ENCODE peak calls at places on chromosomes 3 and 15, in eight cellular contexts. X is ovary, N is esophagus muscularis mucosa, V is H54, B is GM12878, W is heart left ventricle, Q is adrenal gland, S is sigmoid colon. P is an unnamed sample.
A peak's percentile ranks its signal among the peaks of the same experiment; 100 is the strongest.

GRCh38 chr3:47313341-47314055 is 30.8 kb downstream of the KLHL18 start:
- DNase-seq in S (no peak), Q (no peak), N (no peak), V (no peak), B (no peak), W (no peak), X (no peak), P (no peak)

GRCh38 chr3:108820586-108820985 is 2.0 kb upstream of the TRAT1 start:
- DNase-seq in Q (no peak), S (no peak), N (no peak), X (no peak), V (no peak), B (no peak), W (no peak), P (no peak)

GRCh38 chr15:48962662-48963523 is 826 bp downstream of the SHC4 start:
- DNase-seq in N (no peak), X (no peak), W (no peak), S (peak; percentile 70), B (no peak), V (no peak), Q (peak; percentile 73), P (no peak)

GRCh38 chr3:150371741-150372254 is 36.3 kb upstream of the TSC22D2 start:
- DNase-seq in N (no peak), S (peak; percentile 77), W (peak; percentile 80), X (peak; percentile 60), Q (peak; percentile 72), V (peak; percentile 14), B (no peak), P (no peak)

GRCh38 chr3:196643201-196643749 is 3.8 kb downstream of the NRROS start:
- DNase-seq in B (peak; percentile 98), V (no peak), S (peak; percentile 75), N (no peak), X (no peak), W (no peak), Q (peak; percentile 39), P (no peak)

GRCh38 chr3:105613120-105613519 is 246.4 kb downstream of the ALCAM start:
- DNase-seq in B (no peak), V (no peak), N (no peak), W (no peak), Q (no peak), X (no peak), S (no peak), P (no peak)

GRCh38 chr15:68699881-68700394 is 120.8 kb downstream of the ANP32A start:
- DNase-seq in Q (peak; percentile 19), N (no peak), X (peak; percentile 36), V (no peak), S (peak; percentile 67), B (no peak), W (peak; percentile 35), P (no peak)

GRCh38 chr3:123071146-123071545 is 4.3 kb downstream of the PDIA5 start:
- DNase-seq in N (no peak), S (no peak), X (no peak), B (no peak), V (no peak), W (no peak), Q (peak; percentile 76), P (no peak)

GRCh38 chr3:58052373-58053273 is 44.4 kb downstream of the FLNB start:
- DNase-seq in N (peak; percentile 97), W (peak; percentile 69), X (peak; percentile 91), V (no peak), B (no peak), Q (peak; percentile 95), S (peak; percentile 94), P (peak; percentile 87)

GRCh38 chr3:4503050-4503449 is 9.9 kb downstream of the ITPR1 start:
- DNase-seq in B (no peak), S (no peak), W (no peak), N (no peak), V (no peak), X (no peak), Q (no peak), P (no peak)

GRCh38 chr3:192091831-192092230 is 630.9 kb downstream of the PYDC2 start:
- DNase-seq in B (no peak), X (no peak), V (no peak), W (no peak), N (no peak), S (no peak), Q (no peak), P (no peak)

GRCh38 chr3:197203714-197204146 is 94.7 kb downstream of the DLG1 start:
- DNase-seq in V (no peak), N (no peak), B (no peak), S (no peak), X (no peak), Q (no peak), W (no peak), P (no peak)

GRCh38 chr3:194779729-194780224 is 94.1 kb downstream of the FAM43A start:
- DNase-seq in Q (peak; percentile 30), B (no peak), N (no peak), X (no peak), S (no peak), V (peak; percentile 49), W (peak; percentile 34), P (no peak)

GRCh38 chr3:197599089-197599765 is 43.5 kb upstream of the BDH1 start:
- DNase-seq in V (peak; percentile 84), Q (peak; percentile 79), X (peak; percentile 79), N (no peak), S (peak; percentile 86), W (peak; percentile 65), B (peak; percentile 23), P (no peak)

GRCh38 chr3:188546835-188547670 is 393.1 kb downstream of the LPP start:
- DNase-seq in W (no peak), X (no peak), B (no peak), V (no peak), S (no peak), Q (no peak), N (no peak), P (no peak)

GRCh38 chr15:88680241-88680910 is 41.6 kb downstream of the ISG20 start:
- DNase-seq in Q (no peak), S (no peak), X (no peak), N (peak; percentile 91), W (no peak), B (no peak), V (no peak), P (no peak)

GRCh38 chr15:31459011-31459748 is 132.5 kb downstream of the KLF13 start:
- DNase-seq in W (no peak), N (no peak), X (no peak), V (no peak), S (no peak), Q (no peak), B (peak; percentile 77), P (no peak)

GRCh38 chr3:129608936-129609590 is 2.6 kb upstream of the PLXND1 start:
- DNase-seq in B (no peak), X (no peak), Q (no peak), N (no peak), W (no peak), V (no peak), S (no peak), P (no peak)

GRCh38 chr3:60079076-60079475 is 1029.3 kb upstream of the CFAP20DC start:
- DNase-seq in B (no peak), V (no peak), Q (no peak), S (no peak), N (no peak), W (no peak), X (no peak), P (no peak)

GRCh38 chr15:90716976-90717821 is at the start of gene BLM:
- DNase-seq in Q (peak; percentile 96), X (peak; percentile 95), B (peak; percentile 93), V (peak; percentile 83), W (peak; percentile 96), N (peak; percentile 99), S (peak; percentile 98), P (peak; percentile 98)
- TF ChIP-seq POLR2A in Q (peak; percentile 71), X (no peak), B (peak; percentile 85), V (peak; percentile 64), W (no peak), N (no peak), S (peak; percentile 15), P (peak; percentile 96)

GRCh38 chr15:70101459-70102113 is 3.9 kb upstream of the TLE3 start:
- DNase-seq in V (peak; percentile 52), Q (peak; percentile 84), W (peak; percentile 73), S (peak; percentile 90), X (peak; percentile 82), N (no peak), B (no peak), P (peak; percentile 70)
- TF ChIP-seq POLR2A in V (no peak), Q (peak; percentile 62), W (no peak), S (no peak), X (peak; percentile 25), N (no peak), B (no peak), P (no peak)

GRCh38 chr3:127001486-127002194 is 18.7 kb downstream of the PLXNA1 start:
- DNase-seq in S (peak; percentile 72), W (no peak), N (no peak), B (no peak), V (no peak), X (no peak), Q (no peak), P (no peak)

GRCh38 chr3:127000792-127001191 is 17.9 kb downstream of the PLXNA1 start:
- DNase-seq in Q (no peak), S (no peak), V (no peak), N (no peak), W (no peak), X (no peak), B (no peak), P (no peak)

GRCh38 chr3:127003601-127004280 is 20.8 kb downstream of the PLXNA1 start:
- DNase-seq in W (no peak), N (no peak), X (no peak), V (no peak), B (no peak), S (no peak), Q (no peak), P (no peak)

GRCh38 chr3:127003175-127003555 is 20.2 kb downstream of the PLXNA1 start:
- DNase-seq in W (no peak), N (no peak), S (no peak), B (no peak), Q (no peak), X (no peak), V (no peak), P (no peak)

GRCh38 chr3:127002195-127003174 is 19.6 kb downstream of the PLXNA1 start:
- DNase-seq in S (peak; percentile 93), X (peak; percentile 88), Q (peak; percentile 64), B (no peak), W (peak; percentile 90), V (peak; percentile 98), N (peak; percentile 95), P (no peak)
- TF ChIP-seq POLR2A in S (no peak), X (no peak), Q (no peak), B (peak; percentile 51), W (no peak), V (peak; percentile 63), N (no peak), P (no peak)

DNA sequence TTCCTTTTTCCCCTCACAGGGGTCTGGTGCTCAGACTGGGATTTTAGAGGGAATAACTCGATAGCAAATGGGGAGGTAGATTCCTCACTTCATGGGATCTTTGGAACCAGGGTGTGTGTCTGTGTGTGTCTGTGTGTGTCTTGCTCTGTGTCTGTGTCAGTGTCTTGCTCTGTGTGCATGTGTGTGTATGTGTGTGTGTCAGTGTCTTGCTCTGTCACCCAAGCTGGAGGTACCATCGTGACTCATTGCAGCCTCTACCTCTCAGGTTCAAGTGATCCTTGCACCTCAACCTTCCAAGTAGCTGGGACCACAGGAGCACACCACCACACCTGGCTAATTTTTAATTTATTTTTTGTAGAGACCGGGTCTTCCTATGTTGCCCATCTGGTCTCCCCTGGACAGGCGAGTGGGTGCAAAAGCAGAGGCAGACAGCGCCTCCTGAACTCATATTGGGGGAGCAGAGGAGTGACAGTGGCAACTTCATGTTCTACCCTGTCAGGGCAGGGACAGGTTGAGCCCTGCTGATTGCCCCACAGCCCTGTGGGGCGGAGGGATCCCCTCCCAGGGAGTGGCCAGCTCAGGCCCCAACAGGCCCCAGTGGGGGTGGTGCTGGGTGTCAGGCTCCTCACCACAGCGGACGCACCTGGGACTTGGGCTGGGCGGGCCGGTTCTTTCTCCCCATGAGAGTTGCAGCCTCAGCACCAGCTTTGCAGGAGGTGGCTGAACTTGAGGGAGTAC is 10.4 kb upstream of the SEMA4B start:
- DNase-seq in W (no peak), N (no peak), S (no peak), X (no peak), B (no peak), Q (no peak), V (no peak), P (peak; percentile 80)
- TF ChIP-seq POLR2A in W (no peak), N (no peak), S (no peak), X (no peak), B (no peak), Q (no peak), V (no peak), P (no peak)

P was measured in erythroblast.